ENCODE peak calls at places on chromosomes 4 and X, in six cellular contexts. One of them, this sample, is unnamed.

GRCh38 chr4:183626168-183626567 is 32.8 kb downstream of the RWDD4 start:
- DNase-seq in neural progenitor cell: no peak
- DNase-seq in GM06990: no peak
- DNase-seq in HT1080: no peak
- DNase-seq in activated CD8-positive, alpha-beta memory T cell treated with anti-CD3 and anti-CD28 coated beads for 1 hour: no peak
- DNase-seq in GDM1: no peak
- DNase-seq in this sample: no peak

GRCh38 chr4:788636-789297 is 37.2 kb downstream of the CPLX1 start:
- DNase-seq in neural progenitor cell: no peak
- DNase-seq in GM06990: no peak
- DNase-seq in HT1080: no peak
- DNase-seq in activated CD8-positive, alpha-beta memory T cell treated with anti-CD3 and anti-CD28 coated beads for 1 hour: no peak
- DNase-seq in GDM1: no peak
- DNase-seq in this sample: no peak

GRCh38 chr4:87633239-87633638 is 16.8 kb upstream of the DMP1 start:
- DNase-seq in neural progenitor cell: no peak
- DNase-seq in GM06990: no peak
- DNase-seq in HT1080: peak; percentile 7
- DNase-seq in activated CD8-positive, alpha-beta memory T cell treated with anti-CD3 and anti-CD28 coated beads for 1 hour: no peak
- DNase-seq in GDM1: no peak
- DNase-seq in this sample: no peak

GRCh38 chr4:16977081-16977480 is 78.6 kb upstream of the LDB2 start:
- DNase-seq in neural progenitor cell: no peak
- DNase-seq in GM06990: no peak
- DNase-seq in HT1080: no peak
- DNase-seq in activated CD8-positive, alpha-beta memory T cell treated with anti-CD3 and anti-CD28 coated beads for 1 hour: no peak
- DNase-seq in GDM1: no peak
- DNase-seq in this sample: no peak

GRCh38 chrX:153504445-153505016 is 9.8 kb downstream of the BGN start:
- DNase-seq in neural progenitor cell: no peak
- DNase-seq in GM06990: no peak
- DNase-seq in HT1080: no peak
- DNase-seq in activated CD8-positive, alpha-beta memory T cell treated with anti-CD3 and anti-CD28 coated beads for 1 hour: no peak
- DNase-seq in GDM1: no peak
- DNase-seq in this sample: no peak

GRCh38 chr4:122742933-122743829 is 10.7 kb downstream of the BBS12 start:
- DNase-seq in neural progenitor cell: no peak
- DNase-seq in GM06990: no peak
- DNase-seq in HT1080: no peak
- DNase-seq in activated CD8-positive, alpha-beta memory T cell treated with anti-CD3 and anti-CD28 coated beads for 1 hour: no peak
- DNase-seq in GDM1: no peak
- DNase-seq in this sample: no peak

GRCh38 chr4:174604198-174604597 is 81.9 kb upstream of the HPGD start:
- DNase-seq in neural progenitor cell: no peak
- DNase-seq in GM06990: no peak
- DNase-seq in HT1080: peak; percentile 70
- DNase-seq in activated CD8-positive, alpha-beta memory T cell treated with anti-CD3 and anti-CD28 coated beads for 1 hour: no peak
- DNase-seq in GDM1: peak; percentile 8
- DNase-seq in this sample: no peak

GRCh38 chr4:112908511-112908910 is 140.9 kb upstream of the ANK2 start:
- DNase-seq in neural progenitor cell: no peak
- DNase-seq in GM06990: no peak
- DNase-seq in HT1080: peak; percentile 82
- DNase-seq in activated CD8-positive, alpha-beta memory T cell treated with anti-CD3 and anti-CD28 coated beads for 1 hour: no peak
- DNase-seq in GDM1: no peak
- DNase-seq in this sample: no peak

GRCh38 chrX:123647244-123647643 is 85.6 kb downstream of the THOC2 start:
- DNase-seq in neural progenitor cell: no peak
- DNase-seq in GM06990: no peak
- DNase-seq in HT1080: no peak
- DNase-seq in activated CD8-positive, alpha-beta memory T cell treated with anti-CD3 and anti-CD28 coated beads for 1 hour: no peak
- DNase-seq in GDM1: no peak
- DNase-seq in this sample: no peak

GRCh38 chrX:141220342-141221008 is 21.8 kb downstream of the SPANXC start:
- DNase-seq in neural progenitor cell: no peak
- DNase-seq in GM06990: no peak
- DNase-seq in HT1080: peak; percentile 90
- DNase-seq in activated CD8-positive, alpha-beta memory T cell treated with anti-CD3 and anti-CD28 coated beads for 1 hour: no peak
- DNase-seq in GDM1: no peak
- DNase-seq in this sample: peak; percentile 25

GRCh38 chrX:38183577-38183976 is 37.1 kb downstream of the SRPX start:
- DNase-seq in neural progenitor cell: no peak
- DNase-seq in GM06990: no peak
- DNase-seq in HT1080: no peak
- DNase-seq in activated CD8-positive, alpha-beta memory T cell treated with anti-CD3 and anti-CD28 coated beads for 1 hour: no peak
- DNase-seq in GDM1: no peak
- DNase-seq in this sample: no peak

GRCh38 chr4:189792819-189793618 is 147.7 kb upstream of the FRG1 start:
- DNase-seq in neural progenitor cell: peak; percentile 85
- DNase-seq in GM06990: peak; percentile 13
- DNase-seq in HT1080: peak; percentile 68
- DNase-seq in activated CD8-positive, alpha-beta memory T cell treated with anti-CD3 and anti-CD28 coated beads for 1 hour: no peak
- DNase-seq in GDM1: peak; percentile 30
- DNase-seq in this sample: peak; percentile 76

GRCh38 chrX:40380649-40381488 is 199.9 kb upstream of the ATP6AP2 start:
- DNase-seq in neural progenitor cell: peak; percentile 23
- DNase-seq in GM06990: no peak
- DNase-seq in HT1080: no peak
- DNase-seq in activated CD8-positive, alpha-beta memory T cell treated with anti-CD3 and anti-CD28 coated beads for 1 hour: no peak
- DNase-seq in GDM1: peak; percentile 67
- DNase-seq in this sample: no peak

GRCh38 chr4:88737304-88738015 is 39.8 kb upstream of the NAP1L5 start:
- DNase-seq in neural progenitor cell: peak; percentile 54
- DNase-seq in GM06990: peak; percentile 23
- DNase-seq in HT1080: no peak
- DNase-seq in activated CD8-positive, alpha-beta memory T cell treated with anti-CD3 and anti-CD28 coated beads for 1 hour: no peak
- DNase-seq in GDM1: no peak
- DNase-seq in this sample: no peak

GRCh38 chr4:185213829-185214228 is 4.4 kb downstream of the SNX25 start:
- DNase-seq in neural progenitor cell: no peak
- DNase-seq in GM06990: peak; percentile 66
- DNase-seq in HT1080: no peak
- DNase-seq in activated CD8-positive, alpha-beta memory T cell treated with anti-CD3 and anti-CD28 coated beads for 1 hour: no peak
- DNase-seq in GDM1: no peak
- DNase-seq in this sample: no peak

GRCh38 chr4:107853444-107854325 is 29.0 kb downstream of the SGMS2 start:
- DNase-seq in neural progenitor cell: no peak
- DNase-seq in GM06990: no peak
- DNase-seq in HT1080: peak; percentile 29
- DNase-seq in activated CD8-positive, alpha-beta memory T cell treated with anti-CD3 and anti-CD28 coated beads for 1 hour: no peak
- DNase-seq in GDM1: no peak
- DNase-seq in this sample: peak; percentile 32

GRCh38 chr4:139656614-139657486 is 8.8 kb upstream of the MGST2 start:
- DNase-seq in neural progenitor cell: peak; percentile 88
- DNase-seq in GM06990: no peak
- DNase-seq in HT1080: peak; percentile 78
- DNase-seq in activated CD8-positive, alpha-beta memory T cell treated with anti-CD3 and anti-CD28 coated beads for 1 hour: no peak
- DNase-seq in GDM1: peak; percentile 49
- DNase-seq in this sample: peak; percentile 51

GRCh38 chr4:111492501-111492900 is 652.8 kb upstream of the FAM241A start:
- DNase-seq in neural progenitor cell: no peak
- DNase-seq in GM06990: no peak
- DNase-seq in HT1080: no peak
- DNase-seq in activated CD8-positive, alpha-beta memory T cell treated with anti-CD3 and anti-CD28 coated beads for 1 hour: no peak
- DNase-seq in GDM1: no peak
- DNase-seq in this sample: no peak

GRCh38 chr4:76984127-76984526 is 34.6 kb downstream of the SEPTIN11 start:
- DNase-seq in neural progenitor cell: no peak
- DNase-seq in GM06990: peak; percentile 36
- DNase-seq in HT1080: peak; percentile 66
- DNase-seq in activated CD8-positive, alpha-beta memory T cell treated with anti-CD3 and anti-CD28 coated beads for 1 hour: no peak
- DNase-seq in GDM1: no peak
- DNase-seq in this sample: peak; percentile 41

GRCh38 chrX:95612350-95612749 is 1072.3 kb upstream of the DIAPH2 start:
- DNase-seq in neural progenitor cell: no peak
- DNase-seq in GM06990: no peak
- DNase-seq in HT1080: no peak
- DNase-seq in activated CD8-positive, alpha-beta memory T cell treated with anti-CD3 and anti-CD28 coated beads for 1 hour: no peak
- DNase-seq in GDM1: no peak
- DNase-seq in this sample: no peak

GRCh38 chrX:43096830-43097229 is 318.9 kb upstream of the PPP1R2C start:
- DNase-seq in neural progenitor cell: no peak
- DNase-seq in GM06990: no peak
- DNase-seq in HT1080: no peak
- DNase-seq in activated CD8-positive, alpha-beta memory T cell treated with anti-CD3 and anti-CD28 coated beads for 1 hour: no peak
- DNase-seq in GDM1: no peak
- DNase-seq in this sample: no peak

GRCh38 chrX:107654778-107655761 is 26.8 kb downstream of the PRPS1 start:
- DNase-seq in neural progenitor cell: peak; percentile 93
- DNase-seq in GM06990: peak; percentile 45
- DNase-seq in HT1080: peak; percentile 83
- DNase-seq in activated CD8-positive, alpha-beta memory T cell treated with anti-CD3 and anti-CD28 coated beads for 1 hour: no peak
- DNase-seq in GDM1: no peak
- DNase-seq in this sample: no peak

GRCh38 chr4:76011700-76012387 is 4.5 kb upstream of the CXCL9 start:
- DNase-seq in neural progenitor cell: peak; percentile 36
- DNase-seq in GM06990: peak; percentile 59
- DNase-seq in HT1080: peak; percentile 48
- DNase-seq in activated CD8-positive, alpha-beta memory T cell treated with anti-CD3 and anti-CD28 coated beads for 1 hour: no peak
- DNase-seq in GDM1: no peak
- DNase-seq in this sample: peak; percentile 34

GRCh38 chr4:60201052-60201673 is 999.0 kb upstream of the ADGRL3 start:
- DNase-seq in neural progenitor cell: peak; percentile 66
- DNase-seq in GM06990: peak; percentile 7
- DNase-seq in HT1080: peak; percentile 61
- DNase-seq in activated CD8-positive, alpha-beta memory T cell treated with anti-CD3 and anti-CD28 coated beads for 1 hour: no peak
- DNase-seq in GDM1: peak; percentile 13
- DNase-seq in this sample: peak; percentile 39

GRCh38 chr4:118087366-118087765 is 53.1 kb downstream of the NDST3 start:
- DNase-seq in neural progenitor cell: no peak
- DNase-seq in GM06990: no peak
- DNase-seq in HT1080: no peak
- DNase-seq in activated CD8-positive, alpha-beta memory T cell treated with anti-CD3 and anti-CD28 coated beads for 1 hour: no peak
- DNase-seq in GDM1: no peak
- DNase-seq in this sample: no peak

GRCh38 chrX:418927-419729 is 32.4 kb upstream of the PPP2R3B start:
- DNase-seq in neural progenitor cell: no peak
- DNase-seq in GM06990: no peak
- DNase-seq in HT1080: no peak
- DNase-seq in activated CD8-positive, alpha-beta memory T cell treated with anti-CD3 and anti-CD28 coated beads for 1 hour: no peak
- DNase-seq in GDM1: no peak
- DNase-seq in this sample: no peak

GRCh38 chr4:18932940-18933339 is 911.4 kb upstream of the LCORL start:
- DNase-seq in neural progenitor cell: no peak
- DNase-seq in GM06990: no peak
- DNase-seq in HT1080: no peak
- DNase-seq in activated CD8-positive, alpha-beta memory T cell treated with anti-CD3 and anti-CD28 coated beads for 1 hour: no peak
- DNase-seq in GDM1: no peak
- DNase-seq in this sample: no peak

GRCh38 chrX:13180807-13181206 is 136.4 kb upstream of the FAM9C start:
- DNase-seq in neural progenitor cell: no peak
- DNase-seq in GM06990: no peak
- DNase-seq in HT1080: peak; percentile 89
- DNase-seq in activated CD8-positive, alpha-beta memory T cell treated with anti-CD3 and anti-CD28 coated beads for 1 hour: no peak
- DNase-seq in GDM1: no peak
- DNase-seq in this sample: no peak

GRCh38 chrX:15882704-15883539 is 28.3 kb upstream of the AP1S2 start:
- DNase-seq in neural progenitor cell: no peak
- DNase-seq in GM06990: peak; percentile 24
- DNase-seq in HT1080: peak; percentile 93
- DNase-seq in activated CD8-positive, alpha-beta memory T cell treated with anti-CD3 and anti-CD28 coated beads for 1 hour: no peak
- DNase-seq in GDM1: no peak
- DNase-seq in this sample: peak; percentile 68

GRCh38 chr4:127610488-127610887 is 22.3 kb upstream of the INTU start:
- DNase-seq in neural progenitor cell: no peak
- DNase-seq in GM06990: no peak
- DNase-seq in HT1080: no peak
- DNase-seq in activated CD8-positive, alpha-beta memory T cell treated with anti-CD3 and anti-CD28 coated beads for 1 hour: no peak
- DNase-seq in GDM1: no peak
- DNase-seq in this sample: no peak

GRCh38 chr4:186192068-186192751 is 843 bp downstream of the CYP4V2 start:
- DNase-seq in neural progenitor cell: peak; percentile 63
- DNase-seq in GM06990: no peak
- DNase-seq in HT1080: peak; percentile 52
- DNase-seq in activated CD8-positive, alpha-beta memory T cell treated with anti-CD3 and anti-CD28 coated beads for 1 hour: no peak
- DNase-seq in GDM1: no peak
- DNase-seq in this sample: peak; percentile 75